ENCODE peak calls at places on chromosome 20, in six cellular contexts. D is prostate gland, U is ovary, V is IMR-90, Q is BJ, I is heart right ventricle. N is an unnamed sample.

GRCh38 chr20:47686545-47686944 is 98.7 kb downstream of the SULF2 start:
- DNase-seq in D (no peak), U (no peak), V (peak), Q (no peak), I (no peak), N (no peak)

GRCh38 chr20:8144282-8145245 is 12.5 kb downstream of the PLCB1 start:
- DNase-seq in D (no peak), U (no peak), V (peak), Q (peak), I (no peak), N (peak)

GRCh38 chr20:1998193-1998520 is 4.3 kb upstream of the PDYN start:
- DNase-seq in D (no peak), U (no peak), V (no peak), Q (no peak), I (no peak), N (no peak)

GRCh38 chr20:6828794-6829423 is 61.4 kb downstream of the BMP2 start:
- DNase-seq in D (peak), U (peak), V (peak), Q (peak), I (peak), N (peak)

GRCh38 chr20:19205999-19206398 is 6.4 kb upstream of the SLC24A3 start:
- DNase-seq in D (peak), U (peak), V (peak), Q (no peak), I (peak), N (peak)

GRCh38 chr20:25035924-25036323 is 22.0 kb downstream of the ACSS1 start:
- DNase-seq in D (no peak), U (no peak), V (no peak), Q (no peak), I (no peak), N (no peak)

GRCh38 chr20:44079968-44080560 is 106.9 kb downstream of the JPH2 start:
- DNase-seq in D (no peak), U (no peak), V (peak), Q (no peak), I (no peak), N (no peak)

GRCh38 chr20:58331961-58332551 is 22.5 kb downstream of the RAB22A start:
- DNase-seq in D (no peak), U (no peak), V (no peak), Q (no peak), I (no peak), N (no peak)

GRCh38 chr20:45156728-45157127 is 18.0 kb upstream of the PI3 start:
- DNase-seq in D (no peak), U (no peak), V (no peak), Q (no peak), I (no peak), N (no peak)

GRCh38 chr20:13468166-13468565 is 170.6 kb downstream of the TASP1 start:
- DNase-seq in D (no peak), U (no peak), V (no peak), Q (no peak), I (no peak), N (no peak)

GRCh38 chr20:45999908-46000570 is 8.7 kb upstream of the MMP9 start:
- DNase-seq in D (no peak), U (no peak), V (no peak), Q (no peak), I (no peak), N (no peak)

GRCh38 chr20:44159125-44159524 is 27.9 kb downstream of the JPH2 start:
- DNase-seq in D (no peak), U (no peak), V (no peak), Q (no peak), I (no peak), N (no peak)

GRCh38 chr20:23003916-23004315 is 31.2 kb upstream of the SSTR4 start:
- DNase-seq in D (no peak), U (no peak), V (no peak), Q (no peak), I (no peak), N (no peak)

GRCh38 chr20:10666221-10667076 is 7.3 kb downstream of the JAG1 start:
- DNase-seq in D (no peak), U (no peak), V (no peak), Q (no peak), I (no peak), N (no peak)

GRCh38 chr20:58139849-58140786 is 88.3 kb downstream of the ANKRD60 start:
- DNase-seq in D (no peak), U (no peak), V (no peak), Q (no peak), I (no peak), N (no peak)

GRCh38 chr20:6940052-6940451 is 172.6 kb downstream of the BMP2 start:
- DNase-seq in D (no peak), U (no peak), V (no peak), Q (no peak), I (peak), N (no peak)

GRCh38 chr20:39661833-39662232 is 699.7 kb downstream of the DHX35 start:
- DNase-seq in D (no peak), U (no peak), V (no peak), Q (no peak), I (no peak), N (no peak)

GRCh38 chr20:44714701-44715494 is at the start of gene CCN5:
- DNase-seq in D (peak), U (peak), V (peak), Q (no peak), I (peak), N (peak)

GRCh38 chr20:39916236-39916635 is 772.8 kb downstream of the MAFB start:
- DNase-seq in D (no peak), U (no peak), V (no peak), Q (no peak), I (no peak), N (no peak)

GRCh38 chr20:31542201-31542842 is 28.1 kb downstream of the HM13 start:
- DNase-seq in D (no peak), U (no peak), V (no peak), Q (no peak), I (no peak), N (no peak)

GRCh38 chr20:50645253-50646068 is 45.9 kb downstream of the RIPOR3 start:
- DNase-seq in D (peak), U (peak), V (peak), Q (peak), I (peak), N (no peak)

GRCh38 chr20:2626853-2627541 is 25.4 kb upstream of the NOP56 start:
- DNase-seq in D (no peak), U (no peak), V (peak), Q (peak), I (no peak), N (no peak)

GRCh38 chr20:46348972-46349741 is 40.9 kb upstream of the CDH22 start:
- DNase-seq in D (peak), U (peak), V (peak), Q (no peak), I (peak), N (no peak)

GRCh38 chr20:38586181-38586525 is 5.2 kb downstream of the ADIG start:
- DNase-seq in D (no peak), U (no peak), V (no peak), Q (no peak), I (no peak), N (no peak)

GRCh38 chr20:33689973-33690372 is 3.8 kb upstream of the E2F1 start:
- DNase-seq in D (no peak), U (peak), V (peak), Q (no peak), I (no peak), N (no peak)

GRCh38 chr20:17504326-17504897 is 26.8 kb downstream of the BFSP1 start:
- DNase-seq in D (no peak), U (peak), V (no peak), Q (no peak), I (no peak), N (peak)

GRCh38 chr20:23782366-23782983 is 31.7 kb upstream of the CST1 start:
- DNase-seq in D (no peak), U (no peak), V (peak), Q (no peak), I (peak), N (no peak)

GRCh38 chr20:34195355-34195754 is 45.9 kb upstream of the ASIP start:
- DNase-seq in D (no peak), U (no peak), V (no peak), Q (no peak), I (no peak), N (no peak)

GRCh38 chr20:35306931-35307517 is 14.8 kb upstream of the FAM83C start:
- DNase-seq in D (no peak), U (no peak), V (peak), Q (no peak), I (peak), N (no peak)

DNA sequence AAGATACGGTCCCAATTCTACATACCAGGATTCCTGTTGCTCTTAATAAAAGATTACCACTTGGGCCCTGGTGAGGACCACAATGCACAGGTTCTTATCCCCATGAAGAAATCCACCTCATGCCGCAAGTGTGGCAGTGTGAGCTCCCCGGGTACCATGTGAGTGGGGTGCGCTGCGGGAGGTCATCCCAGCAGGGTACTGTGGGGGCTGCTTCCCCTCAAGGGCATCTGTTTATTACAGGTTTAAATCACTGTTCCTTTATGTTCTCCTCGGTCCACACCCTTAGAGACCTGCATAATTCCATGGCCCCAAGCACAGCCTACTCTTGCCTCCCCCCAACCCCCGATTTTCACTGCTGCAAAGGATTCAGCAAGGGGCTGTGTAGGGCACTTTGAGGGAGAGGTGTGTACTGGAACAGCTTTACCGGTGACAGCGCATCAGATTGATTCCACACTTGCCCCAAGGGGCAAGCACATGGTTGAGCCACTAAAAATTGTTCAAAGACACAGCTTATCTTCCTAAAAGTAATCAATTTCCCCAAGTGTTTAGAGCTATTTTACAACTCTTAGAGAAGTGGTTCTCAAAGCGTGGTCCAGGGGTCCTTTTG is 6.2 kb downstream of the DIDO1 start:
- DNase-seq in D (no peak), U (no peak), V (no peak), Q (no peak), I (no peak), N (no peak)
- H3K4me3 ChIP-seq in D (no peak), U (no peak), V (no peak), Q (no peak), I (no peak), N (no peak)

DNA sequence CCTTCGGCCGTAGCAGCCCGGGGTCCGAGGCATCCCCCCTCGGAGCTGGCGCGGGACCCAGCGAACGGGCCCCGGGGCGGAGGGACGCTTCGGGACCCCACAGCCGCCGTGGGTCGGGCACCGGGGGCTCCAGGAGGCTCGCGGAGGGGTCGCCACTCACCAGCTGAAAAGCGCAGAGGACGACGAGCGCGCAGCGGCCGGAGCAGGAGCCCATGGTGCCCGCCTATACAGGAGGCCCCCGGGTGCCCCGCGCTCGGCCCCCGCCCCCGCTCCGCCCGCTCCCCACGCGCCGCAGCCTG is at the start of gene NKAIN4:
- DNase-seq in D (no peak), U (no peak), V (no peak), Q (no peak), I (no peak), N (no peak)
- H3K4me3 ChIP-seq in D (peak), U (no peak), V (no peak), Q (peak), I (peak), N (no peak)

DNA sequence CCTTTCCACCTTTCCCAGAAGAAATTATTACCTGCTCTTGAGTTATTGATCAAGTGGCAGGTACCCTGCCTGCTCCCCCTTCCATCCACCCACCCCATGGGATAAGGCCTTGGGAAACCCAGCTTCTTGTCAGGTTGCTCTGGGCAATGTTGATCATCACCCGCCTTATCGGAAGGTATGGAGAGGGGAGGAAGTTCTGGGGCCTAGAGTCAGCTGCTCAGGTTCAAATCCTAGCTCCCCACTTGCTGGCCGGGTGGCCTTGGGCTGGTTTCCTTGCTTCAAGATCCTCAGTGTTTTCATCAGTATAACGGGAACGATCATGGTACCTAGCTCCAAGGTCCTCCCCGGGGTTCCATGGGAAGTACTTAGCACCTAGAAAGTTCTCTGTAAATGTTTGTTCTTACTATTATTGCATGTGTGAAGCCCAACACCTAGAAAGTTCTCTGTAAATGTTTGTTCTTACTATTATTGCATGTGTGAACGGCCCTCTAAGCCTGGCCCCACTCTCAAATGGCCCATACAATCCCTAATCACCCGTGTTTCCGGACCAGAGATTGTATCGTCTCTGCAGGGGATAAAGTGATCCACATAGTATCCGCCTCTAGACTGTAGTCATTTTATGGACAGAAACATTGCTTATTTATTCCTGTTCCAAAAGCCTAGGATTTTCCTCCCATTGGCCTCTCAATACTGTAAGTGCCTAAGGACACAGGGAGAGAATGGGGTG is 1.1 kb upstream of the PREX1 start:
- DNase-seq in D (no peak), U (no peak), V (no peak), Q (no peak), I (no peak), N (no peak)
- H3K4me3 ChIP-seq in D (peak), U (no peak), V (no peak), Q (no peak), I (peak), N (peak)

DNA sequence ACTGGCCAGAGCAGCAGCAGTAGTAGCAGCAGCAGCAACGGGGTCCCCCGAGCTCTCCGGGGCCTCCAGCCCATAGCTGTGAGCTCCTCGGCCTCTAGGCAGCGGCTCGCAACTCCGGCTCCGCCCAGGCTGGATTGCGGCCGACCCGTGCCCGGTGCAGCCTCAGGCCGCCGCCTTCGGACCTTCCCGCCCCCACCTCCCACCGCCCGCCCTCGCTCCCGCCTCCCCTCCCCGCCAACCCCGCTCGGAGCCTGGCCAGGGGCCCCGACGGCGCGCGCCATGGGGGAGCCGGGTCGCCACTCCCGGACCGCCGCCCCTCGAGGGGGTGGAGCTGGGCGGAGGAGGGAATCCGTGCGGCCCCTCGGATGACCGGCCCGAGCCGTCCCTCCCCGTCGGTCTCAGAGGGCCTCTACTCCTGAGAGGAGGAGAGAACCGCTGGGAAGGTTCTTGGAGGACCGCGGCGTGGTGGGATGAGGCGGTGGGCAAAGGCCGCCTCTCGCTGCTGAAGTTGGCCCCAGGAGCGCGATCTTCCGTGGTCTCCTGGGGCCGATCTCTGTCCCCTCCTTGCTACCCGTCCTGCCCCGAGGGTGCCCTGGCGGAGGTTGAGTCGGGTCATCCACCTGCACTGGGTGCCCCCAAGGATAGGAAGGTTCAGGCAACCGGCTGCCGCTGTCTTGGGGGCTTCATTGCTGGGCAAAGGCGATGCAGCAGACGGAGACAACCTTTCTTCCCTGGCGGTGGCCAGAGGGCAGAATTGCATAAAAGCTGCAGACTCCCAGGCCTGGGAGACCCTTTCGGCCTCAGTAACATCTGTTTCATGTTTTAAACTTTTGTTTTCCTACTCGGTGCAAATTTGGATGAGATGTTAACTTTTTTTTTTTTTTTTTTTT is at the start of gene ADAM33:
- DNase-seq in D (no peak), U (peak), V (no peak), Q (no peak), I (no peak), N (no peak)
- H3K4me3 ChIP-seq in D (peak), U (peak), V (no peak), Q (peak), I (peak), N (peak)